ENCODE peak calls at places on chromosome 5, in seven cellular contexts. One of them, this sample, is unnamed.

GRCh38 chr5:74934949-74935751 is 69.0 kb upstream of the FAM169A start:
- DNase-seq in IMR-90: peak
- DNase-seq in sigmoid colon: no peak
- DNase-seq in neural crest cell: no peak
- DNase-seq in A549: no peak
- DNase-seq in WERI-Rb-1: no peak
- DNase-seq in endothelial cell: peak
- DNase-seq in this sample: no peak

GRCh38 chr5:90915393-90915792 is 356.8 kb downstream of the ADGRV1 start:
- DNase-seq in WERI-Rb-1: no peak
- DNase-seq in neural crest cell: no peak
- DNase-seq in sigmoid colon: no peak
- DNase-seq in A549: peak
- DNase-seq in endothelial cell: no peak
- DNase-seq in IMR-90: no peak
- DNase-seq in this sample: no peak

GRCh38 chr5:176673651-176674583 is 26.6 kb downstream of the TSPAN17 start:
- DNase-seq in WERI-Rb-1: no peak
- DNase-seq in endothelial cell: no peak
- DNase-seq in neural crest cell: no peak
- DNase-seq in IMR-90: no peak
- DNase-seq in sigmoid colon: no peak
- DNase-seq in A549: no peak
- DNase-seq in this sample: no peak

GRCh38 chr5:96196890-96197289 is 235.2 kb upstream of the ELL2 start:
- DNase-seq in IMR-90: no peak
- DNase-seq in A549: no peak
- DNase-seq in sigmoid colon: no peak
- DNase-seq in neural crest cell: no peak
- DNase-seq in WERI-Rb-1: no peak
- DNase-seq in endothelial cell: no peak
- DNase-seq in this sample: no peak

GRCh38 chr5:113190347-113190746 is 213.7 kb downstream of the DCP2 start:
- DNase-seq in WERI-Rb-1: no peak
- DNase-seq in endothelial cell: no peak
- DNase-seq in neural crest cell: no peak
- DNase-seq in sigmoid colon: no peak
- DNase-seq in A549: no peak
- DNase-seq in IMR-90: peak
- DNase-seq in this sample: no peak

GRCh38 chr5:116559239-116559638 is 15.4 kb downstream of the SEMA6A start:
- DNase-seq in sigmoid colon: no peak
- DNase-seq in WERI-Rb-1: no peak
- DNase-seq in IMR-90: no peak
- DNase-seq in neural crest cell: no peak
- DNase-seq in endothelial cell: peak
- DNase-seq in A549: no peak
- DNase-seq in this sample: no peak

GRCh38 chr5:157245477-157245876 is 20.4 kb upstream of the CYFIP2 start:
- DNase-seq in endothelial cell: no peak
- DNase-seq in sigmoid colon: no peak
- DNase-seq in A549: no peak
- DNase-seq in IMR-90: no peak
- DNase-seq in WERI-Rb-1: no peak
- DNase-seq in neural crest cell: no peak
- DNase-seq in this sample: no peak

GRCh38 chr5:98911221-98912040 is 17.4 kb downstream of the CHD1 start:
- DNase-seq in neural crest cell: no peak
- DNase-seq in WERI-Rb-1: no peak
- DNase-seq in sigmoid colon: no peak
- DNase-seq in IMR-90: no peak
- DNase-seq in endothelial cell: no peak
- DNase-seq in A549: no peak
- DNase-seq in this sample: no peak

GRCh38 chr5:52334367-52334766 is 453.3 kb upstream of the ITGA1 start:
- DNase-seq in A549: no peak
- DNase-seq in endothelial cell: no peak
- DNase-seq in neural crest cell: no peak
- DNase-seq in WERI-Rb-1: peak
- DNase-seq in sigmoid colon: no peak
- DNase-seq in IMR-90: no peak
- DNase-seq in this sample: no peak

GRCh38 chr5:82806513-82806912 is 270.7 kb downstream of the TMEM167A start:
- DNase-seq in IMR-90: no peak
- DNase-seq in neural crest cell: no peak
- DNase-seq in sigmoid colon: no peak
- DNase-seq in WERI-Rb-1: no peak
- DNase-seq in A549: no peak
- DNase-seq in endothelial cell: no peak
- DNase-seq in this sample: no peak

GRCh38 chr5:145660897-145661650 is 174.1 kb downstream of the PRELID2 start:
- DNase-seq in WERI-Rb-1: no peak
- DNase-seq in endothelial cell: no peak
- DNase-seq in IMR-90: peak
- DNase-seq in neural crest cell: no peak
- DNase-seq in sigmoid colon: no peak
- DNase-seq in A549: peak
- DNase-seq in this sample: no peak

GRCh38 chr5:77461287-77461686 is 30.8 kb downstream of the WDR41 start:
- DNase-seq in neural crest cell: no peak
- DNase-seq in sigmoid colon: no peak
- DNase-seq in WERI-Rb-1: no peak
- DNase-seq in endothelial cell: no peak
- DNase-seq in IMR-90: no peak
- DNase-seq in A549: no peak
- DNase-seq in this sample: no peak

GRCh38 chr5:113364466-113364865 is 70.3 kb downstream of the TSSK1B start:
- DNase-seq in neural crest cell: no peak
- DNase-seq in IMR-90: no peak
- DNase-seq in sigmoid colon: no peak
- DNase-seq in endothelial cell: no peak
- DNase-seq in WERI-Rb-1: no peak
- DNase-seq in A549: no peak
- DNase-seq in this sample: no peak

GRCh38 chr5:140221697-140222223 is 46.8 kb downstream of the CYSTM1 start:
- DNase-seq in neural crest cell: no peak
- DNase-seq in A549: peak
- DNase-seq in sigmoid colon: no peak
- DNase-seq in WERI-Rb-1: no peak
- DNase-seq in IMR-90: peak
- DNase-seq in endothelial cell: no peak
- DNase-seq in this sample: no peak

GRCh38 chr5:179288101-179288808 is 57.0 kb downstream of the ADAMTS2 start:
- DNase-seq in sigmoid colon: peak
- DNase-seq in WERI-Rb-1: no peak
- DNase-seq in A549: no peak
- DNase-seq in endothelial cell: no peak
- DNase-seq in neural crest cell: no peak
- DNase-seq in IMR-90: no peak
- DNase-seq in this sample: no peak

GRCh38 chr5:54520438-54520846 is 2.9 kb downstream of the SNX18 start:
- DNase-seq in WERI-Rb-1: no peak
- DNase-seq in A549: no peak
- DNase-seq in sigmoid colon: no peak
- DNase-seq in IMR-90: peak
- DNase-seq in neural crest cell: no peak
- DNase-seq in endothelial cell: no peak
- DNase-seq in this sample: no peak

GRCh38 chr5:135386096-135386495 is 12.9 kb downstream of the MACROH2A1 start:
- DNase-seq in A549: no peak
- DNase-seq in endothelial cell: no peak
- DNase-seq in WERI-Rb-1: no peak
- DNase-seq in IMR-90: peak
- DNase-seq in sigmoid colon: no peak
- DNase-seq in neural crest cell: no peak
- DNase-seq in this sample: no peak

GRCh38 chr5:12292610-12293204 is 388.5 kb upstream of the CTNND2 start:
- DNase-seq in neural crest cell: no peak
- DNase-seq in A549: peak
- DNase-seq in sigmoid colon: no peak
- DNase-seq in IMR-90: no peak
- DNase-seq in endothelial cell: peak
- DNase-seq in WERI-Rb-1: peak
- DNase-seq in this sample: no peak
- TF ChIP-seq CTCF in neural crest cell: peak
- TF ChIP-seq CTCF in A549: no peak
- TF ChIP-seq CTCF in sigmoid colon: no peak
- TF ChIP-seq CTCF in IMR-90: peak
- TF ChIP-seq CTCF in endothelial cell: peak
- TF ChIP-seq CTCF in WERI-Rb-1: peak
- TF ChIP-seq CTCF in this sample: peak

GRCh38 chr5:138805096-138805495 is 51.9 kb downstream of the CTNNA1 start:
- DNase-seq in sigmoid colon: no peak
- DNase-seq in A549: no peak
- DNase-seq in endothelial cell: no peak
- DNase-seq in neural crest cell: no peak
- DNase-seq in IMR-90: no peak
- DNase-seq in WERI-Rb-1: no peak
- DNase-seq in this sample: no peak
- TF ChIP-seq CTCF in sigmoid colon: no peak
- TF ChIP-seq CTCF in A549: no peak
- TF ChIP-seq CTCF in endothelial cell: no peak
- TF ChIP-seq CTCF in neural crest cell: no peak
- TF ChIP-seq CTCF in IMR-90: no peak
- TF ChIP-seq CTCF in WERI-Rb-1: no peak
- TF ChIP-seq CTCF in this sample: no peak

GRCh38 chr5:56827043-56827442 is 11.7 kb downstream of the MAP3K1 start:
- DNase-seq in neural crest cell: no peak
- DNase-seq in IMR-90: no peak
- DNase-seq in sigmoid colon: no peak
- DNase-seq in endothelial cell: peak
- DNase-seq in WERI-Rb-1: peak
- DNase-seq in A549: peak
- DNase-seq in this sample: no peak
- TF ChIP-seq CTCF in neural crest cell: peak
- TF ChIP-seq CTCF in IMR-90: peak
- TF ChIP-seq CTCF in sigmoid colon: no peak
- TF ChIP-seq CTCF in endothelial cell: peak
- TF ChIP-seq CTCF in WERI-Rb-1: peak
- TF ChIP-seq CTCF in A549: no peak
- TF ChIP-seq CTCF in this sample: no peak

GRCh38 chr5:151534345-151534744 is 56.8 kb downstream of the FAT2 start:
- DNase-seq in endothelial cell: no peak
- DNase-seq in sigmoid colon: no peak
- DNase-seq in neural crest cell: no peak
- DNase-seq in A549: no peak
- DNase-seq in IMR-90: no peak
- DNase-seq in WERI-Rb-1: no peak
- DNase-seq in this sample: no peak
- TF ChIP-seq CTCF in endothelial cell: no peak
- TF ChIP-seq CTCF in sigmoid colon: no peak
- TF ChIP-seq CTCF in neural crest cell: no peak
- TF ChIP-seq CTCF in A549: no peak
- TF ChIP-seq CTCF in IMR-90: no peak
- TF ChIP-seq CTCF in WERI-Rb-1: no peak
- TF ChIP-seq CTCF in this sample: no peak

GRCh38 chr5:10623305-10623910 is 59.5 kb downstream of the ANKRD33B start:
- DNase-seq in A549: no peak
- DNase-seq in IMR-90: no peak
- DNase-seq in endothelial cell: no peak
- DNase-seq in neural crest cell: no peak
- DNase-seq in WERI-Rb-1: peak
- DNase-seq in sigmoid colon: no peak
- DNase-seq in this sample: no peak

GRCh38 chr5:10621837-10622236 is 58.0 kb downstream of the ANKRD33B start:
- DNase-seq in IMR-90: no peak
- DNase-seq in WERI-Rb-1: peak
- DNase-seq in endothelial cell: no peak
- DNase-seq in neural crest cell: no peak
- DNase-seq in A549: no peak
- DNase-seq in sigmoid colon: no peak
- DNase-seq in this sample: no peak

GRCh38 chr5:10624679-10625078 is 60.8 kb downstream of the ANKRD33B start:
- DNase-seq in WERI-Rb-1: no peak
- DNase-seq in A549: no peak
- DNase-seq in sigmoid colon: no peak
- DNase-seq in IMR-90: no peak
- DNase-seq in endothelial cell: no peak
- DNase-seq in neural crest cell: no peak
- DNase-seq in this sample: no peak

GRCh38 chr5:10624244-10624643 is 60.4 kb downstream of the ANKRD33B start:
- DNase-seq in sigmoid colon: no peak
- DNase-seq in A549: no peak
- DNase-seq in IMR-90: no peak
- DNase-seq in endothelial cell: no peak
- DNase-seq in neural crest cell: no peak
- DNase-seq in WERI-Rb-1: no peak
- DNase-seq in this sample: no peak

GRCh38 chr5:10622810-10623209 is 58.9 kb downstream of the ANKRD33B start:
- DNase-seq in IMR-90: no peak
- DNase-seq in A549: no peak
- DNase-seq in neural crest cell: no peak
- DNase-seq in endothelial cell: no peak
- DNase-seq in WERI-Rb-1: no peak
- DNase-seq in sigmoid colon: peak
- DNase-seq in this sample: no peak
- TF ChIP-seq CTCF in IMR-90: no peak
- TF ChIP-seq CTCF in A549: no peak
- TF ChIP-seq CTCF in neural crest cell: no peak
- TF ChIP-seq CTCF in endothelial cell: no peak
- TF ChIP-seq CTCF in WERI-Rb-1: no peak
- TF ChIP-seq CTCF in sigmoid colon: no peak
- TF ChIP-seq CTCF in this sample: no peak

DNA sequence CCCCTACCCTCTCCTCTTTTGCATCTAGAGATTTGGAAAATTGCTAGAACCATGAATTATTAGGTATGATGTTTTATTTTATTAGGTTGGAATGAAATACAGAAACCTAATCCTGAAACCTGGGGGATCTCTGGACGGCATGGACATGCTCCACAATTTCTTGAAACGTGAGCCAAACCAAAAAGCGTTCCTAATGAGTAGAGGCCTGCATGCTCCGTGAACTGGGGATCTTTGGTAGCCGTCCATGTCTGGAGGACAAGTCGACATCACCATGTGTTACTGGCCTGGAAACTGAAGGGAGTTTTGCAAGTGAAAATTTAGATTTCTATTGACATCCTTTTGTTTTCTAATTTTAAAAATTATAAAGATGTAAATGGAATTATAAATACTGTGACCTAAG is 100.7 kb downstream of the NLN start:
- DNase-seq in IMR-90: no peak
- DNase-seq in endothelial cell: no peak
- DNase-seq in A549: no peak
- DNase-seq in WERI-Rb-1: no peak
- DNase-seq in sigmoid colon: no peak
- DNase-seq in neural crest cell: no peak
- DNase-seq in this sample: no peak
- TF ChIP-seq CTCF in IMR-90: no peak
- TF ChIP-seq CTCF in endothelial cell: no peak
- TF ChIP-seq CTCF in A549: no peak
- TF ChIP-seq CTCF in WERI-Rb-1: no peak
- TF ChIP-seq CTCF in sigmoid colon: no peak
- TF ChIP-seq CTCF in neural crest cell: no peak
- TF ChIP-seq CTCF in this sample: no peak

This sample was measured in mesothelial cell of epicardium.